ENCODE peak calls at places on chromosomes 5 and 9, in nine cellular contexts. R is amniotic epithelial cell; E is iris pigment epithelial cell; H is prostate gland; B is fibroblast of the conjunctiva; O is HL-60; S is renal cortical epithelial cell; Y is stimulated activated CD4-positive, alpha-beta T cell treated with anti-CD3 and anti-CD28 coated beads, Interleukin-2, amount 100 ng/mL, for 48 hours; G is CD4-positive, alpha-beta T cell. M is an unnamed sample.

GRCh38 chr5:34007116-34007674 is 655 bp downstream of the AMACR start:
- DNase-seq in G (no peak), H (no peak), R (no peak), S (no peak), E (peak; percentile 17), Y (no peak), B (no peak), O (no peak), M (no peak)

GRCh38 chr9:75027187-75028107 is 646 bp downstream of the CARNMT1 start:
- DNase-seq in B (no peak), O (peak; percentile 59), G (peak; percentile 30), R (peak; percentile 33), Y (peak; percentile 36), H (peak; percentile 40), S (peak; percentile 22), E (peak; percentile 48), M (peak; percentile 41)

GRCh38 chr5:178297751-178298150 is 65.1 kb upstream of the PHYKPL start:
- DNase-seq in E (no peak), G (no peak), H (no peak), B (no peak), S (no peak), R (no peak), O (no peak), Y (no peak), M (no peak)

GRCh38 chr5:38382898-38383297 is 124.5 kb downstream of the EGFLAM start:
- DNase-seq in B (peak; percentile 49), S (peak; percentile 69), H (peak; percentile 51), Y (peak; percentile 41), G (peak; percentile 13), O (peak; percentile 58), E (peak; percentile 65), R (peak; percentile 62), M (peak; percentile 19)

GRCh38 chr9:116555102-116555501 is 132.0 kb upstream of the TRIM32 start:
- DNase-seq in B (no peak), R (no peak), E (no peak), G (no peak), O (no peak), S (no peak), Y (no peak), H (no peak), M (no peak)

GRCh38 chr9:107650321-107650720 is 160.8 kb upstream of the KLF4 start:
- DNase-seq in B (no peak), O (no peak), Y (no peak), G (no peak), H (no peak), R (no peak), S (no peak), E (peak; percentile 30), M (no peak)

GRCh38 chr5:30572279-30572678 is 621.2 kb upstream of the CDH6 start:
- DNase-seq in B (no peak), O (no peak), H (no peak), G (no peak), S (peak; percentile 52), E (peak; percentile 31), R (peak; percentile 4), Y (no peak), M (no peak)

GRCh38 chr5:55232194-55232984 is 1.0 kb downstream of the CCNO start:
- DNase-seq in Y (no peak), S (peak; percentile 54), R (no peak), E (no peak), G (no peak), O (no peak), B (no peak), H (peak; percentile 24), M (no peak)

GRCh38 chr9:133957328-133957727 is 34.8 kb downstream of the VAV2 start:
- DNase-seq in B (no peak), H (no peak), S (no peak), Y (no peak), E (no peak), R (no peak), G (no peak), O (no peak), M (no peak)

GRCh38 chr9:133023117-133023890 is 7.5 kb upstream of the GTF3C5 start:
- DNase-seq in G (no peak), S (no peak), E (no peak), Y (peak; percentile 31), R (no peak), H (no peak), O (peak; percentile 85), B (no peak), M (no peak)

GRCh38 chr5:40679998-40680681 is 425 bp downstream of the PTGER4 start:
- DNase-seq in H (peak; percentile 17), E (no peak), B (no peak), O (peak; percentile 10), R (no peak), Y (no peak), G (peak; percentile 22), S (no peak), M (no peak)

GRCh38 chr5:32170303-32171170 is 3.6 kb downstream of the GOLPH3 start:
- DNase-seq in R (peak; percentile 52), B (peak; percentile 93), E (peak; percentile 71), H (no peak), Y (no peak), O (no peak), S (peak; percentile 41), G (no peak), M (no peak)

GRCh38 chr5:139668064-139668880 is 20.1 kb downstream of the CXXC5 start:
- DNase-seq in G (no peak), E (no peak), Y (no peak), R (peak; percentile 33), S (peak; percentile 56), O (peak; percentile 13), B (no peak), H (no peak), M (peak; percentile 54)

GRCh38 chr9:127540664-127541041 is 71.4 kb upstream of the STXBP1 start:
- DNase-seq in R (no peak), E (no peak), Y (no peak), G (no peak), O (no peak), S (no peak), B (no peak), H (peak; percentile 86), M (no peak)

GRCh38 chr9:127875306-127875966 is 2.0 kb downstream of the AK1 start:
- DNase-seq in E (peak; percentile 52), B (peak; percentile 28), G (no peak), H (no peak), R (peak; percentile 59), Y (no peak), S (no peak), O (no peak), M (no peak)

GRCh38 chr5:72346396-72346795 is 26.2 kb downstream of the PTCD2 start:
- DNase-seq in S (no peak), B (no peak), Y (no peak), E (no peak), H (no peak), R (no peak), G (no peak), O (no peak), M (no peak)

GRCh38 chr9:35570709-35571108 is 34.4 kb upstream of the TESK1 start:
- DNase-seq in Y (peak; percentile 30), B (no peak), S (no peak), G (no peak), O (no peak), H (no peak), E (no peak), R (no peak), M (no peak)

GRCh38 chr9:98383758-98384157 is 128.3 kb upstream of the TBC1D2 start:
- DNase-seq in H (no peak), S (no peak), Y (no peak), E (peak; percentile 39), R (no peak), O (no peak), B (no peak), G (no peak), M (no peak)

GRCh38 chr5:148913985-148914421 is 87.6 kb downstream of the ADRB2 start:
- DNase-seq in H (no peak), O (no peak), R (peak; percentile 83), Y (no peak), G (no peak), E (peak; percentile 57), B (no peak), S (peak; percentile 98), M (no peak)

GRCh38 chr9:13140843-13141592 is 138.5 kb downstream of the MPDZ start:
- DNase-seq in S (peak; percentile 37), O (no peak), B (no peak), R (peak; percentile 40), H (peak; percentile 17), Y (no peak), E (peak; percentile 20), G (no peak), M (no peak)

GRCh38 chr9:20312732-20313131 is 309.6 kb downstream of the MLLT3 start:
- DNase-seq in E (peak; percentile 52), G (no peak), O (no peak), H (no peak), B (no peak), R (peak; percentile 22), S (peak; percentile 19), Y (no peak), M (no peak)

GRCh38 chr5:174596429-174596828 is 128.0 kb upstream of the MSX2 start:
- DNase-seq in O (no peak), Y (no peak), B (no peak), H (no peak), S (peak; percentile 79), G (no peak), R (peak; percentile 25), E (peak; percentile 36), M (no peak)

M was measured in GM12892.